ENCODE peak calls at places on chromosomes 5 and 9, in ten cellular contexts. One of them, this sample, is unnamed. For H3K4me1, the result is how much of the 10 kb centered on the place peaks cover.

GRCh38 chr5:54013556-54014157 is 296.7 kb downstream of the ARL15 start:
- DNase-seq in IMR-90: peak
- DNase-seq in ovary: no peak
- DNase-seq in GM12878: no peak
- DNase-seq in heart left ventricle: peak
- DNase-seq in sigmoid colon: no peak
- DNase-seq in endothelial cell of umbilical vein: peak
- DNase-seq in tibial nerve: no peak
- DNase-seq in A549: peak
- DNase-seq in body of pancreas: peak
- DNase-seq in this sample: no peak

GRCh38 chr5:165620394-165620793 is 2115.0 kb downstream of the MAT2B start:
- DNase-seq in IMR-90: peak
- DNase-seq in ovary: peak
- DNase-seq in GM12878: no peak
- DNase-seq in heart left ventricle: no peak
- DNase-seq in sigmoid colon: peak
- DNase-seq in endothelial cell of umbilical vein: no peak
- DNase-seq in tibial nerve: no peak
- DNase-seq in A549: no peak
- DNase-seq in body of pancreas: peak
- DNase-seq in this sample: no peak

GRCh38 chr5:89003563-89004036 is 120.6 kb upstream of the MEF2C start:
- DNase-seq in IMR-90: no peak
- DNase-seq in ovary: no peak
- DNase-seq in GM12878: no peak
- DNase-seq in heart left ventricle: no peak
- DNase-seq in sigmoid colon: no peak
- DNase-seq in endothelial cell of umbilical vein: no peak
- DNase-seq in tibial nerve: no peak
- DNase-seq in A549: no peak
- DNase-seq in body of pancreas: no peak
- DNase-seq in this sample: no peak

GRCh38 chr5:143889986-143890385 is 78.0 kb downstream of the HMHB1 start:
- DNase-seq in IMR-90: peak
- DNase-seq in ovary: no peak
- DNase-seq in GM12878: no peak
- DNase-seq in heart left ventricle: no peak
- DNase-seq in sigmoid colon: no peak
- DNase-seq in endothelial cell of umbilical vein: no peak
- DNase-seq in tibial nerve: no peak
- DNase-seq in A549: no peak
- DNase-seq in body of pancreas: no peak
- DNase-seq in this sample: no peak

GRCh38 chr5:132214491-132214890 is 13.2 kb downstream of the P4HA2 start:
- DNase-seq in IMR-90: no peak
- DNase-seq in ovary: no peak
- DNase-seq in GM12878: no peak
- DNase-seq in heart left ventricle: no peak
- DNase-seq in sigmoid colon: peak
- DNase-seq in endothelial cell of umbilical vein: no peak
- DNase-seq in tibial nerve: no peak
- DNase-seq in A549: no peak
- DNase-seq in body of pancreas: no peak
- DNase-seq in this sample: no peak

GRCh38 chr5:8857051-8857450 is 688.8 kb downstream of the SEMA5A start:
- DNase-seq in IMR-90: peak
- DNase-seq in ovary: no peak
- DNase-seq in GM12878: no peak
- DNase-seq in heart left ventricle: no peak
- DNase-seq in sigmoid colon: no peak
- DNase-seq in endothelial cell of umbilical vein: no peak
- DNase-seq in tibial nerve: no peak
- DNase-seq in A549: no peak
- DNase-seq in body of pancreas: no peak
- DNase-seq in this sample: no peak

GRCh38 chr5:39691993-39692392 is 267.2 kb upstream of the DAB2 start:
- DNase-seq in IMR-90: no peak
- DNase-seq in ovary: no peak
- DNase-seq in GM12878: no peak
- DNase-seq in heart left ventricle: no peak
- DNase-seq in sigmoid colon: no peak
- DNase-seq in endothelial cell of umbilical vein: peak
- DNase-seq in tibial nerve: no peak
- DNase-seq in A549: peak
- DNase-seq in body of pancreas: no peak
- DNase-seq in this sample: no peak

GRCh38 chr5:88883566-88884434 is 816 bp upstream of the MEF2C start:
- DNase-seq in IMR-90: peak
- DNase-seq in ovary: peak
- DNase-seq in GM12878: no peak
- DNase-seq in heart left ventricle: peak
- DNase-seq in sigmoid colon: peak
- DNase-seq in endothelial cell of umbilical vein: peak
- DNase-seq in tibial nerve: no peak
- DNase-seq in A549: peak
- DNase-seq in body of pancreas: peak
- DNase-seq in this sample: peak

GRCh38 chr5:41519801-41520200 is 9.4 kb upstream of the PLCXD3 start:
- DNase-seq in IMR-90: no peak
- DNase-seq in ovary: no peak
- DNase-seq in GM12878: no peak
- DNase-seq in heart left ventricle: no peak
- DNase-seq in sigmoid colon: no peak
- DNase-seq in endothelial cell of umbilical vein: no peak
- DNase-seq in tibial nerve: no peak
- DNase-seq in A549: peak
- DNase-seq in body of pancreas: no peak
- DNase-seq in this sample: no peak

GRCh38 chr5:122073864-122074263 is 4.2 kb downstream of the LOX start:
- DNase-seq in IMR-90: no peak
- DNase-seq in ovary: no peak
- DNase-seq in GM12878: no peak
- DNase-seq in heart left ventricle: no peak
- DNase-seq in sigmoid colon: no peak
- DNase-seq in endothelial cell of umbilical vein: no peak
- DNase-seq in tibial nerve: no peak
- DNase-seq in A549: no peak
- DNase-seq in body of pancreas: no peak
- DNase-seq in this sample: no peak

GRCh38 chr9:107890921-107891465 is 401.4 kb upstream of the KLF4 start:
- DNase-seq in IMR-90: peak
- DNase-seq in ovary: no peak
- DNase-seq in GM12878: no peak
- DNase-seq in heart left ventricle: no peak
- DNase-seq in sigmoid colon: no peak
- DNase-seq in endothelial cell of umbilical vein: no peak
- DNase-seq in tibial nerve: no peak
- DNase-seq in A549: no peak
- DNase-seq in body of pancreas: no peak
- DNase-seq in this sample: no peak

GRCh38 chr5:112420111-112420864 is 1.2 kb upstream of the EPB41L4A start:
- DNase-seq in IMR-90: peak
- DNase-seq in ovary: peak
- DNase-seq in GM12878: peak
- DNase-seq in heart left ventricle: peak
- DNase-seq in sigmoid colon: peak
- DNase-seq in endothelial cell of umbilical vein: peak
- DNase-seq in tibial nerve: peak
- DNase-seq in A549: peak
- DNase-seq in body of pancreas: peak
- DNase-seq in this sample: peak

GRCh38 chr5:86917117-86917579 is 299.4 kb downstream of the COX7C start:
- DNase-seq in IMR-90: peak
- DNase-seq in ovary: no peak
- DNase-seq in GM12878: no peak
- DNase-seq in heart left ventricle: no peak
- DNase-seq in sigmoid colon: no peak
- DNase-seq in endothelial cell of umbilical vein: peak
- DNase-seq in tibial nerve: no peak
- DNase-seq in A549: peak
- DNase-seq in body of pancreas: no peak
- DNase-seq in this sample: no peak

GRCh38 chr9:14992516-14992915 is 82.3 kb upstream of the FREM1 start:
- DNase-seq in IMR-90: no peak
- DNase-seq in ovary: no peak
- DNase-seq in GM12878: no peak
- DNase-seq in heart left ventricle: no peak
- DNase-seq in sigmoid colon: no peak
- DNase-seq in endothelial cell of umbilical vein: peak
- DNase-seq in tibial nerve: no peak
- DNase-seq in A549: no peak
- DNase-seq in body of pancreas: no peak
- DNase-seq in this sample: no peak

GRCh38 chr5:69300537-69301203 is 31.9 kb downstream of the CCDC125 start:
- DNase-seq in IMR-90: peak
- DNase-seq in ovary: no peak
- DNase-seq in GM12878: no peak
- DNase-seq in heart left ventricle: no peak
- DNase-seq in sigmoid colon: no peak
- DNase-seq in endothelial cell of umbilical vein: no peak
- DNase-seq in tibial nerve: no peak
- DNase-seq in A549: no peak
- DNase-seq in body of pancreas: no peak
- DNase-seq in this sample: no peak

GRCh38 chr9:27540537-27540936 is 10.9 kb upstream of the MOB3B start:
- DNase-seq in IMR-90: peak
- DNase-seq in ovary: no peak
- DNase-seq in GM12878: no peak
- DNase-seq in heart left ventricle: no peak
- DNase-seq in sigmoid colon: no peak
- DNase-seq in endothelial cell of umbilical vein: no peak
- DNase-seq in tibial nerve: no peak
- DNase-seq in A549: no peak
- DNase-seq in body of pancreas: no peak
- DNase-seq in this sample: no peak

GRCh38 chr9:69822091-69822750 is 1.6 kb downstream of the CFAP95 start:
- DNase-seq in IMR-90: peak
- DNase-seq in ovary: no peak
- DNase-seq in GM12878: no peak
- DNase-seq in heart left ventricle: no peak
- DNase-seq in sigmoid colon: no peak
- DNase-seq in endothelial cell of umbilical vein: no peak
- DNase-seq in tibial nerve: no peak
- DNase-seq in A549: peak
- DNase-seq in body of pancreas: no peak
- DNase-seq in this sample: no peak

GRCh38 chr5:180346358-180346757 is 6.8 kb downstream of the GFPT2 start:
- DNase-seq in IMR-90: no peak
- DNase-seq in ovary: no peak
- DNase-seq in GM12878: no peak
- DNase-seq in heart left ventricle: no peak
- DNase-seq in sigmoid colon: no peak
- DNase-seq in endothelial cell of umbilical vein: no peak
- DNase-seq in tibial nerve: no peak
- DNase-seq in A549: no peak
- DNase-seq in body of pancreas: no peak
- DNase-seq in this sample: no peak

GRCh38 chr5:167585184-167585583 is 706.3 kb upstream of the WWC1 start:
- DNase-seq in IMR-90: no peak
- DNase-seq in ovary: no peak
- DNase-seq in GM12878: no peak
- DNase-seq in heart left ventricle: no peak
- DNase-seq in sigmoid colon: no peak
- DNase-seq in endothelial cell of umbilical vein: no peak
- DNase-seq in tibial nerve: no peak
- DNase-seq in A549: no peak
- DNase-seq in body of pancreas: no peak
- DNase-seq in this sample: no peak

GRCh38 chr9:83665576-83666200 is 42.1 kb downstream of the UBQLN1 start:
- DNase-seq in IMR-90: no peak
- DNase-seq in ovary: no peak
- DNase-seq in GM12878: no peak
- DNase-seq in heart left ventricle: no peak
- DNase-seq in sigmoid colon: no peak
- DNase-seq in endothelial cell of umbilical vein: peak
- DNase-seq in tibial nerve: no peak
- DNase-seq in A549: no peak
- DNase-seq in body of pancreas: no peak
- DNase-seq in this sample: no peak
- H3K27ac ChIP-seq in IMR-90: no peak
- H3K27ac ChIP-seq in ovary: no peak
- H3K27ac ChIP-seq in GM12878: peak
- H3K27ac ChIP-seq in heart left ventricle: no peak
- H3K27ac ChIP-seq in sigmoid colon: no peak
- H3K27ac ChIP-seq in endothelial cell of umbilical vein: peak
- H3K27ac ChIP-seq in tibial nerve: peak
- H3K27ac ChIP-seq in A549: no peak
- H3K27ac ChIP-seq in body of pancreas: no peak
- H3K27ac ChIP-seq in this sample: no peak

GRCh38 chr9:137217276-137218211 is 4.5 kb downstream of the RNF208 start:
- DNase-seq in IMR-90: no peak
- DNase-seq in ovary: peak
- DNase-seq in GM12878: no peak
- DNase-seq in heart left ventricle: peak
- DNase-seq in sigmoid colon: no peak
- DNase-seq in endothelial cell of umbilical vein: no peak
- DNase-seq in tibial nerve: peak
- DNase-seq in A549: no peak
- DNase-seq in body of pancreas: peak
- DNase-seq in this sample: no peak
- TF ChIP-seq POLR2A in IMR-90: no peak
- TF ChIP-seq POLR2A in ovary: no peak
- TF ChIP-seq POLR2A in GM12878: no peak
- TF ChIP-seq POLR2A in heart left ventricle: no peak
- TF ChIP-seq POLR2A in sigmoid colon: peak
- TF ChIP-seq POLR2A in endothelial cell of umbilical vein: no peak
- TF ChIP-seq POLR2A in tibial nerve: no peak
- TF ChIP-seq POLR2A in A549: no peak
- TF ChIP-seq POLR2A in body of pancreas: peak
- TF ChIP-seq POLR2A in this sample: no peak

DNA sequence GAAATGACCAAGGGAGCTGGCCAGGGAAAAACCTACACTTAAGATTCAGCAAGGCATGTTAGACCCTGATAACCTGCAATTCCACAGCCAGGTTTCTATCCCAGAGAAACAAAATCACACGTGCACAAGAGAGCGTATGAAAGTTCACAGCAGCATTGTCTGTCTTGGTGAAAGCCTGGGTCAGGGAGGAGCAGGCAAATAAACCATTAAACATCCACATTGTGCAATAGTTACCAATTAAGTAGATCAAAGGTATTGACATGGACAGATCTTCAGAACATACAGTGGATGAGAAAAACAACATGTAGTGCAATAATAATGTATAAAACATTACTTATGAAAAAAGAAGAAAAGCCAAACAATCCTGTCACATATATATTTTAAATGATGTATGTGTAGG is 15.9 kb upstream of the GPX3 start:
- DNase-seq in IMR-90: no peak
- DNase-seq in ovary: no peak
- DNase-seq in GM12878: no peak
- DNase-seq in heart left ventricle: no peak
- DNase-seq in sigmoid colon: no peak
- DNase-seq in endothelial cell of umbilical vein: no peak
- DNase-seq in tibial nerve: no peak
- DNase-seq in A549: no peak
- DNase-seq in body of pancreas: no peak
- DNase-seq in this sample: no peak
- H3K4me1 ChIP-seq in IMR-90: under half
- H3K4me1 ChIP-seq in ovary: under half
- H3K4me1 ChIP-seq in GM12878: under half
- H3K4me1 ChIP-seq in heart left ventricle: under half
- H3K4me1 ChIP-seq in sigmoid colon: under half
- H3K4me1 ChIP-seq in endothelial cell of umbilical vein: under half
- H3K4me1 ChIP-seq in tibial nerve: under half
- H3K4me1 ChIP-seq in A549: under half
- H3K4me1 ChIP-seq in body of pancreas: under half
- H3K4me1 ChIP-seq in this sample: half or more

GRCh38 chr5:72108200-72109050 is 1.1 kb downstream of the MAP1B start:
- DNase-seq in IMR-90: peak
- DNase-seq in ovary: peak
- DNase-seq in GM12878: no peak
- DNase-seq in heart left ventricle: peak
- DNase-seq in sigmoid colon: peak
- DNase-seq in endothelial cell of umbilical vein: peak
- DNase-seq in tibial nerve: peak
- DNase-seq in A549: peak
- DNase-seq in body of pancreas: peak
- DNase-seq in this sample: no peak
- H3K27ac ChIP-seq in IMR-90: peak
- H3K27ac ChIP-seq in ovary: peak
- H3K27ac ChIP-seq in GM12878: no peak
- H3K27ac ChIP-seq in heart left ventricle: peak
- H3K27ac ChIP-seq in sigmoid colon: peak
- H3K27ac ChIP-seq in endothelial cell of umbilical vein: peak
- H3K27ac ChIP-seq in tibial nerve: peak
- H3K27ac ChIP-seq in A549: peak
- H3K27ac ChIP-seq in body of pancreas: no peak
- H3K27ac ChIP-seq in this sample: peak

This sample was measured in esophagus squamous epithelium.